ENCODE peak calls at places on chromosomes 11 and 22, in nine cellular contexts. A is fibroblast of lung, G is H1, K is GM23338, H is A549, X is PC-9, D is MM.1S, N is neuronal stem cell, T is astrocyte. V is an unnamed sample.

GRCh38 chr11:71450507-71450906 is 2.3 kb upstream of the DHCR7 start:
- DNase-seq in G (no peak), H (no peak), A (no peak), N (no peak), D (no peak), T (no peak), X (no peak), K (no peak), V (no peak)

GRCh38 chr11:67136156-67136555 is 17.1 kb downstream of the KDM2A start:
- DNase-seq in A (no peak), D (no peak), K (no peak), N (no peak), G (no peak), X (no peak), T (no peak), H (no peak), V (no peak)

GRCh38 chr22:37320726-37321286 is 38.5 kb downstream of the CYTH4 start:
- DNase-seq in K (no peak), G (no peak), A (no peak), D (no peak), H (no peak), N (no peak), X (no peak), T (no peak), V (no peak)

GRCh38 chr22:25757686-25758085 is 15.7 kb downstream of the MYO18B start:
- DNase-seq in A (no peak), X (no peak), D (no peak), G (no peak), N (no peak), K (no peak), T (no peak), H (no peak), V (no peak)

GRCh38 chr11:119222308-119222707 is 16.2 kb downstream of the CBL start:
- DNase-seq in H (no peak), G (no peak), X (no peak), A (peak), K (no peak), N (no peak), T (peak), D (no peak), V (peak)

GRCh38 chr11:126512741-126513715 is 157.5 kb downstream of the ST3GAL4 start:
- DNase-seq in X (no peak), H (no peak), T (no peak), A (no peak), K (no peak), D (no peak), N (no peak), G (no peak), V (no peak)

GRCh38 chr11:77547863-77548551 is 41.7 kb upstream of the AQP11 start:
- DNase-seq in X (peak), H (peak), D (peak), N (peak), A (peak), T (peak), G (no peak), K (peak), V (peak)

GRCh38 chr11:61482513-61482912 is 26.0 kb upstream of the LRRC10B start:
- DNase-seq in X (peak), T (no peak), G (peak), D (no peak), H (peak), K (peak), A (no peak), N (no peak), V (peak)

GRCh38 chr22:48629631-48630443 is 1197.8 kb downstream of the BRD1 start:
- DNase-seq in K (no peak), D (no peak), T (no peak), X (no peak), H (no peak), A (no peak), N (no peak), G (no peak), V (no peak)

GRCh38 chr11:45369294-45369693 is 83.2 kb upstream of the SYT13 start:
- DNase-seq in A (no peak), X (no peak), T (no peak), G (no peak), N (no peak), K (no peak), D (no peak), H (no peak), V (no peak)

GRCh38 chr11:10311802-10312201 is 6.9 kb downstream of the ADM start:
- DNase-seq in H (no peak), A (no peak), G (no peak), N (no peak), T (no peak), X (no peak), K (no peak), D (no peak), V (no peak)

GRCh38 chr11:94715225-94715624 is 52.9 kb upstream of the AMOTL1 start:
- DNase-seq in G (no peak), K (no peak), A (no peak), H (no peak), N (no peak), D (no peak), T (no peak), X (no peak), V (no peak)

GRCh38 chr22:36211237-36211881 is 9.8 kb upstream of the APOL4 start:
- DNase-seq in K (no peak), T (peak), N (no peak), G (no peak), H (no peak), X (no peak), A (peak), D (peak), V (no peak)

GRCh38 chr11:1373536-1374214 is 16.1 kb upstream of the BRSK2 start:
- DNase-seq in T (peak), A (peak), X (no peak), G (no peak), K (no peak), N (no peak), D (no peak), H (no peak), V (no peak)

GRCh38 chr11:32830413-32830738 is 649 bp downstream of the PRRG4 start:
- DNase-seq in G (no peak), D (peak), H (no peak), K (peak), X (peak), T (no peak), A (no peak), N (no peak), V (no peak)

GRCh38 chr11:122757201-122757600 is 81.1 kb upstream of the CRTAM start:
- DNase-seq in H (no peak), G (no peak), N (no peak), A (no peak), X (no peak), K (no peak), T (no peak), D (no peak), V (no peak)

GRCh38 chr11:59551651-59552521 is 40.5 kb downstream of the OR4D9 start:
- DNase-seq in N (peak), K (peak), X (peak), D (no peak), T (peak), A (peak), H (no peak), G (no peak), V (peak)

GRCh38 chr11:34603129-34604001 is 17.5 kb upstream of the EHF start:
- DNase-seq in G (no peak), A (no peak), N (no peak), D (no peak), K (no peak), X (no peak), T (no peak), H (no peak), V (no peak)

DNA sequence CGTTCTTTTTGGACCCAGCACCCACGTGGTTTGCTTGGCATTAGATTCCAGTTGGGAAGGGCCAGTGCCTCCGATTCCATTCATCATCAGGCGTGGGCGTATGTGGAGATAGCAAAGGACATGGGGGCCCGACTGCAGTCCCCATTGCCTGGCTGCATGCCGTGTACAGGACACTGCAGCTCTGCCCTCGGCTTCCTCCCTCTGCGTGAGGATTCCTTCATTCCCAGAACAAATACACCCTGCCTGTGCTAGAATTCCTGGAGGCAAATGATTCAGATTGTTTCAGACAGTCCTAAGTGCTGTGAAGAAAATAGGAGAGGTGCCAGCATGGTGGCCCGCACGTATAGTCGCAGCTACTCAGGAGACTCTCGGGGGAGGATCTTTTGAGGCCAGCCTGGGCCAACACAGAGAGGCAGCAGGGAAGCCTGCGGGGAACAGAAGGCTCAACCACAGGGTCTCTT is 15.4 kb downstream of the DERL3 start:
- DNase-seq in X (no peak), H (no peak), K (no peak), A (peak), T (peak), D (no peak), G (no peak), N (no peak), V (no peak)
- H3K27ac ChIP-seq in X (no peak), H (no peak), K (no peak), A (no peak), T (peak), D (no peak), G (no peak), N (no peak), V (no peak)

DNA sequence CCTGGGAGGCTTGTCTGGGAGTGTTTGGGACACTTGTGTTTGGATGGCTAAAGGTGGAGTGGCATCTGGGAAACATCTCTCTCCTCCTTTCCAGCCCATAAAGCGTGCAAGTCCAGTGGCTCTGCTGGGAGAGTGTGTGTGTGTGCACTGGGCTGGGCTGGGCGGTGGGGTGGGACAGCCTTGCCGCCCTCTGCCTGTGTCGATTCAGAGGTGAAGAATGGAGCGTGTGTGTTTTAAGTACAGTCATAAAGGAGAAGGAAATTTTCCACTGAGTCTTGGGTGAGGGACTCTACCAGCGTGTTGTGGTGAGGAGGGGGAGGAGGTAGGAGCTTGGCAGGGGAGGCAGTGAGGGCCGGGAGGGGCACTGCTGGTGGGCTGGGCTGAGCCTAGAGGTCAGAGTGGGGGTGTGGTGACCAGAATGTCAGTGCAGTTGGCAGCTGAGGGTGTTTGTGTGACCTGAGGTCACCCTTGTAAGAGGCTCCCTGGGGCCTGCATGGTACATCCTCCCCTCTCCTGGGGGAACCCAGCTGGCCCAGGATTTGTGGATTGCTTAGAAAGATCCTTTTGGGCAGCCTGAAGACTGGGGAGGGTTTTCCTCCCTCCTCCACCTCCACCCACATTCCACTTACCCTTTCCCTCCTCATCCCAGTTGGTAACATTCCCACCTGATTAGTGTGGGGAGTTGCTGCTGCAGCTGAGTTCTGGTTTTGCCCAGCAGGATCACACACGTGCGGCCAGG is 1.7 kb downstream of the TIMP3 start:
- DNase-seq in N (no peak), K (no peak), T (peak), H (no peak), G (no peak), D (no peak), A (peak), X (peak), V (peak)
- H3K4me3 ChIP-seq in N (no peak), K (peak), T (peak), H (no peak), G (no peak), D (no peak), A (peak), X (peak), V (peak)

GRCh38 chr11:102561636-102562035 is 31.1 kb upstream of the MMP7 start:
- DNase-seq in A (no peak), D (no peak), K (no peak), G (no peak), N (no peak), X (no peak), T (no peak), H (no peak), V (no peak)
- H3K4me2 ChIP-seq in A (peak), D (no peak), K (no peak), G (no peak), N (no peak), X (no peak), T (no peak), H (no peak), V (no peak)

DNA sequence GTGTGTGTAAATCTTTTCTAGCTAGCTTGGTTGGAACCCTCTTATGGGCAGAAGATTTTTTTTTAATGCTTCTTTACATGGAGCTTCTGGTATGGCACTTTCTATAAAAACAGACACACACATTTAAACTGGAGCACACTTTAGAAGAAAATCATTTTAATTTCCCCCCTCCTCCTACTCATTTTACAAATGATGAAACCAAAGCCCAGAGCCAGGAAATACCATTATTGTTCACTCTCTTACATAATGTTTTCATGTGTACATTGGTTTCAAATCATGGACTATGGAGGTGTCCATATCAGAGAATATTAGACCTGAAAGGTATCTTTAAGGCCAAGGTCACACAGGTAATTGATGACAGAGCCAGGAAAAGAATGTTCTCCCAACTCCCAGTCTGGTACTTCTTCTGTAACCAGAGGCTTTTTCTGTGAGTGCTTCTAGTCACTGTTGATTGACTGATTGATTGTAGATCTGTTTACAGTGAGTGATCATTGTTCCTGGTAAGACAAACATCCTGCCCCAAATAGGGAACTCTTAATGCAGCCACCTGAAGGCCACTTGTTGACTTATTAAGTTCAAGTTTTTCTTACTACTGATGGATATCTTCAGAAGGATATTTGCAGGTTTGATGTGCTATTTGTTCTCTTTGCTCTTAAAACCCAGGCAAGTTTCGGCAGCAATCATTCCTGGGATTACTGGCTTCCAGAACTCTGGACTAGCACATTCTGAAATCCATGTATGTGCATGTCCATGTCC is 26.8 kb upstream of the ME3 start:
- DNase-seq in N (no peak), A (peak), G (no peak), H (no peak), X (no peak), T (no peak), K (no peak), D (no peak), V (peak)
- H3K27ac ChIP-seq in N (no peak), A (no peak), G (no peak), H (peak), X (peak), T (peak), K (no peak), D (no peak), V (peak)

GRCh38 chr11:65506770-65507485 is 8.1 kb downstream of the MALAT1 start:
- DNase-seq in G (peak), X (no peak), H (no peak), N (peak), K (peak), T (peak), D (peak), A (no peak), V (peak)

GRCh38 chr11:65503923-65504670 is 5.3 kb downstream of the MALAT1 start:
- DNase-seq in X (no peak), G (no peak), N (no peak), T (peak), D (peak), H (no peak), K (no peak), A (peak), V (peak)

GRCh38 chr11:65506316-65506769 is 7.5 kb downstream of the MALAT1 start:
- DNase-seq in T (no peak), X (no peak), H (no peak), G (no peak), K (peak), N (no peak), A (no peak), D (no peak), V (no peak)

GRCh38 chr11:65504671-65505433 is 6.0 kb downstream of the MALAT1 start:
- DNase-seq in X (no peak), N (no peak), D (peak), K (no peak), A (peak), H (no peak), G (no peak), T (peak), V (peak)

DNA sequence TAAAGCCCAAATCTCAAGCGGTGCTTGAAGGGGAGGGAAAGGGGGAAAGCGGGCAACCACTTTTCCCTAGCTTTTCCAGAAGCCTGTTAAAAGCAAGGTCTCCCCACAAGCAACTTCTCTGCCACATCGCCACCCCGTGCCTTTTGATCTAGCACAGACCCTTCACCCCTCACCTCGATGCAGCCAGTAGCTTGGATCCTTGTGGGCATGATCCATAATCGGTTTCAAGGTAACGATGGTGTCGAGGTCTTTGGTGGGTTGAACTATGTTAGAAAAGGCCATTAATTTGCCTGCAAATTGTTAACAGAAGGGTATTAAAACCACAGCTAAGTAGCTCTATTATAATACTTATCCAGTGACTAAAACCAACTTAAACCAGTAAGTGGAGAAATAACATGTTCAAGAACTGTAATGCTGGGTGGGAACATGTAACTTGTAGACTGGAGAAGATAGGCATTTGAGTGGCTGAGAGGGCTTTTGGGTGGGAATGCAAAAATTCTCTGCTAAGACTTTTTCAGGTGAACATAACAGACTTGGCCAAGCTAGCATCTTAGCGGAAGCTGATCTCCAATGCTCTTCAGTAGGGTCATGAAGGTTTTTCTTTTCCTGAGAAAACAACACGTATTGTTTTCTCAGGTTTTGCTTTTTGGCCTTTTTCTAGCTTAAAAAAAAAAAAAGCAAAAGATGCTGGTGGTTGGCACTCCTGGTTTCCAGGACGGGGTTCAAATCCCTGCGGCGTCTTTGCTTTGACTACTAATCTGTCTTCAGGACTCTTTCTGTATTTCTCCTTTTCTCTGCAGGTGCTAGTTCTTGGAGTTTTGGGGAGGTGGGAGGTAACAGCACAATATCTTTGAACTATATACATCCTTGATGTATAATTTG is 6.8 kb downstream of the MALAT1 start:
- DNase-seq in X (no peak), H (no peak), K (no peak), D (peak), G (no peak), T (peak), A (peak), N (no peak), V (peak)
- H3K4me3 ChIP-seq in X (peak), H (peak), K (peak), D (peak), G (no peak), T (peak), A (peak), N (peak), V (peak)

V was measured in GM23248.